ENCODE peak calls at places on chromosomes 7 and 10, in eight cellular contexts. I is hepatocyte, G is psoas muscle, L is bronchial epithelial cell, O is WTC11, Z is AG04450, M is heart right ventricle, X is testis. V is an unnamed sample.
A peak's percentile ranks its signal among the peaks of the same experiment; 100 is the strongest.

GRCh38 chr7:30925913-30926312 is 14.3 kb downstream of the AQP1 start:
- DNase-seq in O (peak; percentile 5), G (no peak), X (peak; percentile 5), I (no peak), M (no peak), L (no peak), Z (no peak), V (no peak)

GRCh38 chr7:65475734-65476319 is 102.2 kb downstream of the ZNF92 start:
- DNase-seq in Z (no peak), I (no peak), O (no peak), M (no peak), L (peak; percentile 8), X (no peak), G (no peak), V (peak; percentile 46)

GRCh38 chr10:100265821-100266485 is 1.5 kb downstream of the CWF19L1 start:
- DNase-seq in X (no peak), Z (no peak), G (no peak), M (no peak), I (no peak), O (no peak), L (no peak), V (no peak)

GRCh38 chr7:40455485-40455884 is 320.7 kb downstream of the SUGCT start:
- DNase-seq in L (no peak), I (no peak), X (no peak), O (no peak), M (no peak), G (no peak), Z (no peak), V (no peak)

GRCh38 chr7:97298561-97298960 is 181.1 kb downstream of the SDHAF3 start:
- DNase-seq in M (no peak), L (peak; percentile 33), X (no peak), I (no peak), Z (no peak), G (no peak), O (no peak), V (no peak)

GRCh38 chr10:110876788-110877187 is 5.1 kb downstream of the PDCD4 start:
- DNase-seq in O (no peak), X (no peak), L (no peak), I (no peak), M (no peak), Z (no peak), G (no peak), V (no peak)

GRCh38 chr10:50572017-50572491 is 51.7 kb downstream of the SGMS1 start:
- DNase-seq in M (no peak), I (peak; percentile 37), O (no peak), X (no peak), G (no peak), Z (no peak), L (no peak), V (no peak)

GRCh38 chr10:31395695-31396094 is 76.7 kb downstream of the ZEB1 start:
- DNase-seq in L (no peak), Z (no peak), X (no peak), O (no peak), I (no peak), M (no peak), G (no peak), V (no peak)

GRCh38 chr7:16559497-16560223 is 33.0 kb downstream of the LRRC72 start:
- DNase-seq in G (no peak), I (no peak), X (no peak), L (peak; percentile 35), M (no peak), O (no peak), Z (no peak), V (no peak)

GRCh38 chr10:16848562-16849154 is 31.4 kb upstream of the RSU1 start:
- DNase-seq in G (no peak), M (no peak), X (no peak), I (no peak), Z (no peak), L (peak; percentile 29), O (no peak), V (no peak)

GRCh38 chr7:39894904-39895303 is 55.2 kb upstream of the CDK13 start:
- DNase-seq in O (no peak), Z (no peak), X (no peak), I (no peak), G (no peak), M (no peak), L (peak; percentile 29), V (no peak)

GRCh38 chr10:103416436-103417147 is 20.2 kb downstream of the PDCD11 start:
- DNase-seq in Z (peak; percentile 21), I (peak; percentile 77), G (no peak), M (peak; percentile 67), O (peak; percentile 41), X (peak; percentile 90), L (peak; percentile 52), V (peak; percentile 61)

GRCh38 chr10:98202378-98202777 is 65.6 kb downstream of the LOXL4 start:
- DNase-seq in Z (no peak), O (no peak), M (no peak), X (no peak), L (no peak), I (no peak), G (no peak), V (no peak)

GRCh38 chr10:49653530-49653929 is 25.9 kb upstream of the C10orf53 start:
- DNase-seq in M (no peak), I (no peak), Z (no peak), X (no peak), O (no peak), G (no peak), L (no peak), V (no peak)

GRCh38 chr7:106583133-106583532 is 77.8 kb downstream of the CCDC71L start:
- DNase-seq in G (no peak), I (no peak), X (no peak), Z (peak; percentile 42), M (no peak), O (no peak), L (no peak), V (no peak)

DNA sequence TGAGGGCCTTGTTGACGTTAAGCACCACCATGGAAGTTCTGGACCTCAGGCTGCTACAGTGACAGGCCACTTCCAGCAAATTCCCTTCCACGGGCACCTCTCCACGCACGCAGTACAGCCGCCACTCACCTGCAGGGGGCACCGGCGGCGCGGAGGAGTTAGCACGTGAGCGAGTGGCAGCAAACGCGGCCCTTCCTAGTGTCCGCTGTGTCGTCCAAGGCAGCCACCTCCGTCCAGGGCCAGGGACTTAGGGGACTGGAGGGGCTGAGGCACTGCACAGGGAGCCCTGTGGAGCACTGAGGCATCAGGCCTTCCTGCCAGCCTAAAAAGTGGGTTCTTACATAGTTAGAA is 164.4 kb downstream of the SVIL start:
- DNase-seq in X (peak; percentile 74), Z (no peak), O (peak; percentile 79), I (peak; percentile 44), M (no peak), L (no peak), G (peak; percentile 68), V (no peak)
- TF ChIP-seq CTCF in X (peak; percentile 63), Z (peak; percentile 40), O (peak; percentile 56), I (peak; percentile 35), M (peak; percentile 42), L (peak; percentile 42), G (peak; percentile 36), V (peak; percentile 9)

DNA sequence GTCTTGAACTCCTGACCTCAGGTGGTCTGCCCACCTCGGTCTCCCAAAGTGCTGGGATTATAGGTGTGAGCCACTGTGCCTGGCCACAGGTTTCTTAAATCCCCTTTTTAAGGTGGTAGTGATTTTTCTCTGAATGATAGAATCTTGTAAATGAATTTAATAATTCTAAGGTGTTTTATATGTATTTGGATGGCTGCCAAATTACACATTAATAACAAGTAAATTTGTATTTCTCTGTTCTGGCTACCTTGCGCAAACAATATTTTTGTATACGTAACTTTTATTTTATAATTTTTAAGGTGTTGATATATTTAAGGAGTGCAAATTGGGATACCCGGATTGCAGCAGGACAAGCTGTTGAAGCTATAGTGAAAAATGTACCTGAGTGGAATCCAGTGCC is 16.1 kb downstream of the BTAF1 start:
- DNase-seq in Z (no peak), I (no peak), G (no peak), L (no peak), X (no peak), O (no peak), M (no peak), V (no peak)
- TF ChIP-seq CTCF in Z (no peak), I (no peak), G (no peak), L (no peak), X (no peak), O (no peak), M (no peak), V (no peak)

GRCh38 chr7:149547126-149547525 is 49.5 kb upstream of the ZNF746 start:
- DNase-seq in O (no peak), M (no peak), I (no peak), X (no peak), G (no peak), L (no peak), Z (no peak), V (no peak)
- TF ChIP-seq CTCF in O (no peak), M (no peak), I (no peak), X (no peak), G (no peak), L (no peak), Z (no peak), V (no peak)

GRCh38 chr10:126588024-126588423 is 82.5 kb downstream of the C10orf90 start:
- DNase-seq in M (no peak), I (no peak), G (no peak), X (no peak), O (no peak), Z (no peak), L (no peak), V (no peak)
- TF ChIP-seq CTCF in M (no peak), I (no peak), G (no peak), X (no peak), O (no peak), Z (no peak), L (no peak), V (no peak)

DNA sequence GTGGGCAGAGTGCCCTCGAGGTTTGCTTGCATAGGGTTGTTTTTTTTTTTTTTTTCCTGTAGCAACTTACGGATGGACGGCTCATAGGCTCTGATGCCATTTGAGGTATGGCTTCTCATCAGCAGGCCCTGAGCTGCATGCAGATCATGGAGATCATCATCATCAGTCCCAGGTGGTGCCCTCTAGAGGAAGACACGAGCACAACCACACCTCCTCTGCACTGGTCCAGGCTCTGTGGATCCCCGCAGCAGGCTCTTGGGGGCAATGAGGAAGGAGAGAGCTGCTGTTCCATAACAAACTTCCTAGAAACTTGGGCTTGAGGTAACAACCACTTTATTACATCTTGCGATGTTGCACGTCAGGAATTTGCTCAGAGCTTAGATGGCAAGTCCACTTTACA is 132.7 kb upstream of the CXCL12 start:
- DNase-seq in G (no peak), M (no peak), X (peak; percentile 21), L (no peak), O (peak; percentile 68), Z (no peak), I (no peak), V (peak; percentile 21)
- TF ChIP-seq CTCF in G (no peak), M (no peak), X (peak; percentile 16), L (no peak), O (peak; percentile 60), Z (no peak), I (peak; percentile 21), V (no peak)

DNA sequence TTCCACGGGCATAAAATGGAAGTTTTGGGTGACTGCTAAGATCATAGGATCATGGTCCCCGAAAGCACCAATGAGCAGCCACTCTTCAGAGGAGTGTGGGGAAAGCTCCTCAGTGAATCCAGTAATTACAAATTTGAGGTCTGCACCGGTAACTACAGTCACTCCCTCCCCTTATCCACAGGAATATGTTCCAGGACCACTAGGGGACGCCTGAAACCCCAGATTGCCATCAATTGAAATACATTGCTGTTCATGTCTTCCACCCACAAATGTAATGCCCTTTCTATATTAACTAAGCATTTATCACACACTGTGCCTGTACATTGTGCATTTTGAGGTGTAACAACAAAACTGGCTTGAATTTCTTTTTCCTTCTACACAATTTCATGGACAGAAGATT is 447.9 kb upstream of the PFKP start:
- DNase-seq in L (no peak), X (no peak), G (no peak), Z (no peak), I (peak; percentile 28), M (no peak), O (peak; percentile 41), V (no peak)
- TF ChIP-seq CTCF in L (no peak), X (no peak), G (no peak), Z (peak; percentile 16), I (peak; percentile 50), M (no peak), O (no peak), V (no peak)